ENCODE peak calls at places on chromosomes 2 and 18, in four cellular contexts. G is K562, U is GM12878, W is H1. S is an unnamed sample.

GRCh38 chr2:159736048-159736447 is 23.7 kb downstream of the MARCHF7 start:
- DNase-seq in U (no peak), G (no peak), W (no peak), S (no peak)

GRCh38 chr2:132975490-132976105 is 305.6 kb upstream of the LYPD1 start:
- DNase-seq in W (no peak), G (no peak), U (no peak), S (no peak)

GRCh38 chr2:134457765-134458202 is 203.9 kb downstream of the MGAT5 start:
- DNase-seq in G (no peak), U (no peak), W (no peak), S (no peak)

GRCh38 chr18:75214766-75215515 is 4.3 kb downstream of the TSHZ1 start:
- DNase-seq in W (no peak), G (no peak), U (no peak), S (no peak)

GRCh38 chr2:180411631-180412030 is 404.5 kb upstream of the CWC22 start:
- DNase-seq in G (no peak), W (no peak), U (no peak), S (no peak)

GRCh38 chr2:153098073-153098472 is 379.7 kb downstream of the ARL6IP6 start:
- DNase-seq in G (no peak), U (no peak), W (no peak), S (no peak)

GRCh38 chr2:95730813-95731212 is 139.0 kb downstream of the TRIM43 start:
- DNase-seq in W (no peak), G (peak; percentile 42), U (no peak), S (no peak)

GRCh38 chr18:23605941-23606340 is 19.6 kb upstream of the NPC1 start:
- DNase-seq in G (no peak), U (no peak), W (no peak), S (no peak)

GRCh38 chr2:51866361-51866760 is 834.4 kb upstream of the NRXN1 start:
- DNase-seq in W (no peak), G (no peak), U (no peak), S (no peak)

GRCh38 chr18:59758837-59759236 is 61.6 kb upstream of the CCBE1 start:
- DNase-seq in G (no peak), W (no peak), U (no peak), S (no peak)

GRCh38 chr2:15112216-15112615 is 448.9 kb downstream of the NBAS start:
- DNase-seq in W (no peak), G (no peak), U (no peak), S (peak; percentile 21)

GRCh38 chr2:238496756-238497609 is 70.3 kb downstream of the ASB1 start:
- DNase-seq in G (no peak), W (no peak), U (no peak), S (no peak)

GRCh38 chr2:100821255-100821912 is 1.4 kb downstream of the NPAS2 start:
- DNase-seq in W (no peak), G (no peak), U (no peak), S (no peak)

GRCh38 chr2:637406-637776 is 39.8 kb downstream of the TMEM18 start:
- DNase-seq in G (no peak), W (no peak), U (no peak), S (no peak)

GRCh38 chr18:59148192-59148591 is 8.5 kb downstream of the SEC11C start:
- DNase-seq in W (no peak), U (no peak), G (no peak), S (no peak)

GRCh38 chr2:20291106-20291564 is 59.5 kb downstream of the PUM2 start:
- DNase-seq in G (peak; percentile 60), U (no peak), W (peak; percentile 43), S (peak; percentile 75)

GRCh38 chr2:237535385-237536082 is 30.8 kb upstream of the PRLH start:
- DNase-seq in U (no peak), W (no peak), G (peak; percentile 21), S (no peak)

GRCh38 chr2:119288576-119288975 is 64.9 kb downstream of the STEAP3 start:
- DNase-seq in G (no peak), W (no peak), U (no peak), S (no peak)

GRCh38 chr2:69083126-69083733 is 70.3 kb downstream of the ANTXR1 start:
- DNase-seq in W (no peak), G (no peak), U (no peak), S (no peak)

GRCh38 chr2:138474093-138474834 is 27.3 kb upstream of the SPOPL start:
- DNase-seq in U (no peak), W (no peak), G (no peak), S (no peak)

GRCh38 chr2:132037527-132038178 is 124.1 kb downstream of the ANKRD30BL start:
- DNase-seq in G (peak; percentile 8), W (peak; percentile 27), U (no peak), S (no peak)

GRCh38 chr2:42493885-42494433 is at the start of gene KCNG3:
- DNase-seq in U (no peak), G (peak; percentile 76), W (no peak), S (no peak)

GRCh38 chr18:44579028-44579692 is 101.5 kb upstream of the SETBP1 start:
- DNase-seq in U (no peak), W (no peak), G (peak; percentile 8), S (no peak)

GRCh38 chr2:37623971-37624897 is 47.2 kb downstream of the CDC42EP3 start:
- DNase-seq in G (no peak), U (peak; percentile 93), W (no peak), S (no peak)

GRCh38 chr18:77676901-77677300 is 427.3 kb downstream of the GALR1 start:
- DNase-seq in G (no peak), W (peak; percentile 10), U (no peak), S (no peak)

GRCh38 chr18:21132398-21132918 is 20.8 kb upstream of the ROCK1 start:
- DNase-seq in U (no peak), G (no peak), W (no peak), S (no peak)

GRCh38 chr2:24855703-24856102 is 62.5 kb downstream of the CENPO start:
- DNase-seq in U (no peak), G (no peak), W (no peak), S (no peak)

GRCh38 chr2:238633426-238634328 is 206.9 kb downstream of the ASB1 start:
- DNase-seq in G (no peak), W (no peak), U (no peak), S (no peak)

GRCh38 chr2:8906208-8906607 is 68.8 kb upstream of the KIDINS220 start:
- DNase-seq in U (no peak), W (no peak), G (no peak), S (peak; percentile 12)

GRCh38 chr2:7044253-7045250 is 127.3 kb downstream of the RNF144A start:
- DNase-seq in G (peak; percentile 82), W (peak; percentile 19), U (peak; percentile 16), S (peak; percentile 15)

DNA sequence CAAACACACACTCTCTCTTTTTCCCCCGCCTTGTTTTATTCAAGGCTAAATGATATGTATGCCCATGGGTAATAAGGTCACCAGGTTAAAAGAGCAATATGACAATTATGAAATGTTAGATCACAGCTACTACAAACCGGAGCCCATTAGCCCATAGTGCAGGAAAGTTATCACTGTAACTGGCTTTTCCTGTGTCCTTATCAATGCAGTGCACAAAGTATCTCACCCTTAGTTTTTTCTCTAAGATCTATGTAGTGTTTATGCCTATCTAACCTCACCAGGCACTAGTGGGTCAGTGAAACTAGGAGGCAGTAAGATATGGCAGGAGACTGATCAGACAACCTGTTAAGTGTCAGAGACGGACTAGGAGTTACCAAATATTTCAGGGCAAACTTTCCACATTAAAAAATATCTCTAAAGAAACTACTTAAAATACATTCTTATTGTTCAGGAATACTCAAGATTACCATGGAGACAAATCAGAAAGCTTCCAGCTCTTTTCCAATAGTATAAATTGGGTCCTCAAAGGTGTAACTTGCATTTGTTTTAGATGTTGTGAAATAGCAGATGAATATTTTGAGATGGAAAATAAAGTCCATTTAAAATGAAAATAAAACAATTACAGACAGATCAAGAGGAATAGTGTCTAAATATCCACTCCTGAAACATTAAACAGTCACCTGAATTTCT is 282.2 kb downstream of the EXOC6B start:
- DNase-seq in U (no peak), G (peak; percentile 71), W (no peak), S (no peak)
- TF ChIP-seq JUND in U (no peak), G (peak; percentile 75), W (no peak), S (no peak)

GRCh38 chr2:74704216-74704615 is 50.2 kb downstream of the SEMA4F start:
- DNase-seq in U (no peak), W (no peak), G (no peak), S (no peak)
- TF ChIP-seq EGR1 in U (no peak), W (no peak), G (no peak), S (no peak)

GRCh38 chr18:38886235-38886634 is 1320.6 kb upstream of the CELF4 start:
- DNase-seq in U (no peak), W (no peak), G (no peak), S (no peak)

GRCh38 chr18:38884050-38884449 is 1318.5 kb upstream of the CELF4 start:
- DNase-seq in W (peak; percentile 7), G (no peak), U (no peak), S (no peak)

GRCh38 chr18:38887671-38888020 is 1322.0 kb upstream of the CELF4 start:
- DNase-seq in W (no peak), G (no peak), U (no peak), S (no peak)

DNA sequence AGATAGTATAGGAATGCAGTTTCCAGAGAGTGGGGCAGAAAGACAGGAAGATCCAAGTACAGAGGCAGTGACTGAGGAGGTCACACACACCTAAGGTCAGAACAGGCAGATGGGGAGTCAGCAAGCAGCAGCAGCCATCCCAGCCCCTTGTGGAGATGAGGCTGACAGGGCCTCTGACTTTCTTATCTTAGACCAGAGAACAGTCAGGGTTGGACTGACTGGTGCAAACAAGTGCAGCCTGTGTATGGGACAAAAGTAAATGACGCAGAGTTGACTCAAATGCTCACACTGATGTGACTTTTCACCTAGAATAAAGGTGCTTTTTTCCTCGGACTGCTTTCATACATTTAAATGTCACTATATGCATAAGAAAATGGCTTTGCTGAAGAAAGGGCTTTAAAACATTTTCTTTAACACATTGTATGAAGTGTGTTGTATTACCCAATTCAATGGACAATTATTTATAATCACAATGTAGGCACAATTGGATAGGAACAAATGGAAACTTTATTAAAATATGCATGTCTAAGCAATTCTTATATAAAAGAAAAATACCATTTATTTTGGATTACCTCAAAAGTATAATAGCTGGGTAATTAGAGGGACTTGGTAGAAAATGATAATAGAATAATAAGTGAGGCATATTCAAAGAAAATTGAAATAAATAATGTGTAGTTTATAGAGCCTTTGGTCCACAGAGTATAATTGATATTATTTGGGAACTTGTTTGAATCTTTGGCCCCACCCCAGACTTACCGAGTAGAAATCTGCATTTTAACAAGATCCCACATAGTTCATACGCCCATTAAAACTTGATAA is 1321.5 kb upstream of the CELF4 start:
- DNase-seq in U (no peak), G (no peak), W (no peak), S (no peak)
- TF ChIP-seq JUND in U (no peak), G (no peak), W (no peak), S (no peak)

GRCh38 chr2:234162876-234163275 is 112.4 kb downstream of the SPP2 start:
- DNase-seq in W (no peak), G (no peak), U (no peak), S (no peak)
- TF ChIP-seq EGR1 in W (no peak), G (no peak), U (no peak), S (no peak)

S was measured in HCT116.